ENCODE peak calls at places on chromosomes 11 and 22, in seven cellular contexts. V is left ventricle myocardium inferior; J is BE2C; L is cardiac muscle cell; W is MM.1S; D is HepG2; C is CD4-positive, alpha-beta memory T cell. E is an unnamed sample.

GRCh38 chr11:130478881-130479280 is 30.4 kb downstream of the ADAMTS15 start:
- DNase-seq in J (no peak), W (no peak), C (no peak), L (no peak), D (no peak), V (no peak), E (no peak)

GRCh38 chr11:69826773-69827172 is 7.6 kb upstream of the FGF3 start:
- DNase-seq in C (no peak), W (no peak), D (no peak), V (no peak), J (no peak), L (no peak), E (no peak)

GRCh38 chr11:124586247-124586860 is 16.6 kb downstream of the OR8A1 start:
- DNase-seq in J (peak; percentile 64), D (peak; percentile 33), L (peak; percentile 67), W (peak; percentile 53), V (peak; percentile 45), C (peak; percentile 22), E (peak; percentile 36)

GRCh38 chr11:115764172-115764571 is 260.0 kb upstream of the CADM1 start:
- DNase-seq in W (no peak), L (no peak), C (no peak), D (no peak), J (no peak), V (no peak), E (no peak)

GRCh38 chr11:26473216-26474194 is 98.6 kb downstream of the MUC15 start:
- DNase-seq in D (no peak), W (no peak), J (peak; percentile 4), L (peak; percentile 21), C (no peak), V (no peak), E (no peak)

GRCh38 chr11:130418756-130419155 is 9.7 kb downstream of the ADAMTS8 start:
- DNase-seq in W (no peak), D (no peak), J (no peak), L (no peak), V (no peak), C (no peak), E (no peak)

GRCh38 chr11:26792956-26793355 is 71.1 kb upstream of the SLC5A12 start:
- DNase-seq in W (no peak), J (no peak), D (no peak), L (no peak), C (no peak), V (no peak), E (no peak)

GRCh38 chr22:27194096-27194748 is 536.8 kb downstream of the MIAT start:
- DNase-seq in D (no peak), V (no peak), W (no peak), C (no peak), J (no peak), L (no peak), E (no peak)

GRCh38 chr22:19719055-19719482 is 4.3 kb upstream of the GP1BB start:
- DNase-seq in V (peak; percentile 49), D (no peak), C (no peak), W (no peak), L (peak; percentile 72), J (no peak), E (no peak)

GRCh38 chr22:33119044-33119443 is 60.9 kb upstream of the SYN3 start:
- DNase-seq in W (no peak), J (no peak), C (no peak), V (no peak), L (no peak), D (no peak), E (no peak)

GRCh38 chr11:67054851-67055523 is 1.7 kb upstream of the RHOD start:
- DNase-seq in L (peak; percentile 83), J (peak; percentile 64), C (peak; percentile 3), D (peak; percentile 94), V (peak; percentile 75), W (peak; percentile 69), E (peak; percentile 91)

GRCh38 chr11:15493921-15494630 is 379.4 kb downstream of the INSC start:
- DNase-seq in V (no peak), D (no peak), L (no peak), C (no peak), W (no peak), J (no peak), E (no peak)

GRCh38 chr11:64642418-64642735 is 51.4 kb downstream of the SLC22A12 start:
- DNase-seq in L (no peak), J (no peak), V (no peak), W (no peak), D (no peak), C (no peak), E (no peak)

GRCh38 chr22:43151251-43152000 is at the start of gene TSPO:
- DNase-seq in J (peak; percentile 81), W (peak; percentile 21), L (peak; percentile 57), D (no peak), V (peak; percentile 85), C (peak; percentile 43), E (no peak)

GRCh38 chr11:117313828-117314768 is 2.0 kb downstream of the BACE1 start:
- DNase-seq in C (no peak), J (no peak), V (no peak), L (no peak), D (no peak), W (no peak), E (no peak)

GRCh38 chr22:26043031-26043430 is 126.2 kb upstream of the SEZ6L start:
- DNase-seq in D (no peak), W (no peak), C (no peak), L (no peak), V (no peak), J (no peak), E (no peak)

GRCh38 chr11:12149672-12150225 is 39.4 kb downstream of the MICAL2 start:
- DNase-seq in L (no peak), C (no peak), V (no peak), J (no peak), W (no peak), D (no peak), E (no peak)

GRCh38 chr11:96178014-96178745 is 164.8 kb downstream of the MAML2 start:
- DNase-seq in C (no peak), D (no peak), W (no peak), V (no peak), L (no peak), J (no peak), E (peak; percentile 40)

GRCh38 chr22:41184679-41185078 is 20.4 kb upstream of the L3MBTL2 start:
- DNase-seq in W (no peak), C (no peak), L (no peak), J (no peak), V (no peak), D (no peak), E (no peak)

GRCh38 chr11:85988780-85989179 is 80.1 kb downstream of the PICALM start:
- DNase-seq in V (no peak), C (no peak), D (no peak), W (no peak), L (no peak), J (no peak), E (no peak)

DNA sequence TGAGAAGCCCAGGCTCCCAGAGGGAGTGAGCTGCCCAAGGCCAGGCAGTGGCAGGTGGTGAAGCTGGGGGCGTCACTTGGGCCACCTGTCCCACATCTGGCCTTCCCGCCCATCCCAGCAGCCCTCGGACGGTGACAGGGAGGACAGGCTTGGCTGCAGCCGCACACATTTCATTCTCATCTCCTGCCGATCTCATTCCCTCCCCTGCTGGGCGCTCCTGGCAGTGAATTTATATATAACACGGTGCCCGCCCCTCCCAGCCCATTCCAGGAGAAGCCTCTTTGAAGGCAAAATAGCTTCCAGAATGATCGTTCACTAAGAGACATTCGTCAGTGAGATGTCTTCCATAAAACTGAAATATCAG is 861.3 kb downstream of the TBC1D22A start:
- DNase-seq in W (no peak), J (no peak), D (no peak), C (no peak), L (no peak), V (no peak), E (no peak)
- H3K9me3 ChIP-seq in W (no peaks in the 10 kb centered on the region), J (peaks cover 2% of the 10 kb centered on the region), D (no peaks in the 10 kb centered on the region), C (no peaks in the 10 kb centered on the region), L (peaks cover 4% of the 10 kb centered on the region), V (no peaks in the 10 kb centered on the region), E (no peaks in the 10 kb centered on the region)

DNA sequence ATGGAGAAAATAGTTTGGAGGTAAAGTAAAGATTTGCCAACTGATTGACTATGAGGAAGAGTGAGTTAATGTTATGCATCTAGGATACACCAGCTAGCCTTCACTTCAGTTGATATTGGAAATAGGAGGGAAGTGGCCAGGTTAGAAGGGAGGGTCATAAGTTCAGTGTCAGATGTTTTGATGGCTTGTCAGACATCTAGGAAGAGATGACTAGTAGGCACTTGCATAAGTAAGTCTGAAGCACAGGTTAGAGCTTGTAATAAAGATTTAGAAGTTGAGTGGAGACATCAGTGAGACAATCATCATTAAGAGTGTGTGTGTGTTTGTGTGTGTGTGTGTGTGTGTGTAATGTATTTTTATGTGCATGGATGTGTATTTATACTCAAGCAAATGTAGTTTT is 146.1 kb downstream of the OR4C45 start:
- DNase-seq in V (no peak), J (no peak), D (no peak), L (no peak), C (no peak), W (no peak), E (no peak)
- H3K9me3 ChIP-seq in V (no peaks in the 10 kb centered on the region), J (no peaks in the 10 kb centered on the region), D (peaks cover 19% of the 10 kb centered on the region), L (no peaks in the 10 kb centered on the region), C (no peaks in the 10 kb centered on the region), W (no peaks in the 10 kb centered on the region), E (no peaks in the 10 kb centered on the region)

GRCh38 chr22:49258107-49259010 is 569.3 kb downstream of the BRD1 start:
- DNase-seq in L (no peak), J (no peak), V (no peak), D (no peak), W (no peak), C (no peak), E (no peak)

GRCh38 chr22:49255154-49255553 is 572.5 kb downstream of the BRD1 start:
- DNase-seq in C (no peak), L (no peak), V (no peak), D (no peak), W (no peak), J (no peak), E (no peak)

GRCh38 chr22:49257551-49257951 is 570.1 kb downstream of the BRD1 start:
- DNase-seq in J (no peak), L (no peak), D (no peak), C (no peak), W (no peak), V (no peak), E (no peak)

GRCh38 chr22:49253656-49254055 is 574.0 kb downstream of the BRD1 start:
- DNase-seq in C (no peak), W (no peak), V (no peak), D (no peak), J (no peak), L (no peak), E (no peak)

DNA sequence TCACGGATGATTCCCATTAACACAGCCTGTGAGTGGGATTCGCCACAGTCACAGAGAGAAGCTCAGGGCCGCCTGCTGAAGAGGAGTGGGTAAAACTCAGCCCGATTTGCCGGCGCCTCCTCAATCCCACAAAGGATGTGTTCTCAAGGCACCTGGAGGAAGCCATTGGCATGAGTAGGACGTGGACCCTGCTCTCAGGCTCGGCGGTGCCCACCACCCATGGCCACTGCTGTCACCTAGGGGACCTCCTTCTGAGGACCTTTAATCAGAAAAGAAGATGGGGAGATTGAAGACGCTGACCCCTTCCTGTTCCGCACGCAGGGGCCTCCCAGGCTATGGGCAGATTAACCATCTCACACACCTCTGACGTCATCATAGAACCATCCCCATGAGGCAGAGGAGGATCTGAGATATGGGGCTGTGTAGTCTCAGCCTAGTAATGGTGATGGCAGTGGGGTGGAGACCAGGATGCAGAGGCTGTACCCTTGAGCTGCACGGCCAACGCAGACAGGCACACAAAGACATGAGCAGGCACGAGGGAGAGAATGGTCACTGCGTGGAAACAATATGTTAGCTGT is 571.8 kb downstream of the BRD1 start:
- DNase-seq in C (no peak), D (no peak), W (no peak), L (no peak), V (no peak), J (no peak), E (no peak)
- H3K9me3 ChIP-seq in C (no peaks in the 10 kb centered on the region), D (no peaks in the 10 kb centered on the region), W (peaks cover 4% of the 10 kb centered on the region), L (no peaks in the 10 kb centered on the region), V (no peaks in the 10 kb centered on the region), J (no peaks in the 10 kb centered on the region), E (no peaks in the 10 kb centered on the region)

GRCh38 chr11:74871037-74871436 is 77.9 kb downstream of the XRRA1 start:
- DNase-seq in W (no peak), J (no peak), C (no peak), V (no peak), D (no peak), L (no peak), E (no peak)
- H3K9me3 ChIP-seq in W (no peaks in the 10 kb centered on the region), J (peaks cover 2% of the 10 kb centered on the region), C (peaks cover 43% of the 10 kb centered on the region), V (peaks cover 94% of the 10 kb centered on the region), D (peaks cover 51% of the 10 kb centered on the region), L (no peaks in the 10 kb centered on the region), E (peaks cover 25% of the 10 kb centered on the region)